ENCODE peak calls at places on chromosomes 13 and 19, in ten cellular contexts. A is dermis microvascular lymphatic vessel endothelial cell; G is GM04504; U is stimulated activated CD4-positive, alpha-beta T cell treated with anti-CD3 and anti-CD28 coated beads, Interleukin-1b, Interleukin-23, amount 100 ng/mL, for 1 hour; I is AG08396; R is stimulated activated CD8-positive, alpha-beta memory T cell treated with anti-CD3 and anti-CD28 coated beads, Interleukin-12 subunit alpha, Interleukin-12 subunit beta, amount 100 ng/mL, for 4 hours; K is glutamatergic neuron; L is SHP77; Y is anterior cingulate cortex; Z is lung. V is an unnamed sample.

GRCh38 chr19:19445911-19446361 is 40.5 kb downstream of the GATAD2A start:
- DNase-seq in Z (no peak), G (no peak), Y (no peak), R (no peak), A (no peak), L (no peak), U (no peak), K (no peak), I (no peak), V (no peak)

GRCh38 chr19:2212861-2213711 is 23.0 kb downstream of the PLEKHJ1 start:
- DNase-seq in Z (peak), G (no peak), I (no peak), K (no peak), U (no peak), Y (no peak), A (no peak), R (no peak), L (no peak), V (no peak)

GRCh38 chr19:7863157-7863970 is 10.8 kb downstream of the PRR36 start:
- DNase-seq in R (no peak), L (no peak), I (no peak), G (no peak), U (no peak), A (no peak), K (peak), Z (no peak), Y (no peak), V (no peak)

GRCh38 chr19:29528350-29528945 is 2.7 kb downstream of the VSTM2B start:
- DNase-seq in G (peak), U (no peak), A (peak), L (peak), I (peak), R (peak), Y (no peak), K (peak), Z (no peak), V (peak)

GRCh38 chr13:110415669-110416068 is 108.6 kb downstream of the COL4A2 start:
- DNase-seq in I (no peak), K (no peak), U (no peak), A (peak), R (no peak), Z (no peak), L (no peak), Y (no peak), G (no peak), V (no peak)

GRCh38 chr13:79194272-79194671 is 211.8 kb downstream of the RBM26 start:
- DNase-seq in Y (no peak), L (no peak), I (no peak), A (no peak), G (no peak), R (no peak), K (no peak), Z (no peak), U (no peak), V (no peak)

GRCh38 chr19:18321729-18322091 is 1.2 kb downstream of the LSM4 start:
- DNase-seq in U (no peak), I (peak), Z (no peak), A (no peak), G (no peak), Y (no peak), R (no peak), L (no peak), K (no peak), V (no peak)

GRCh38 chr19:566403-566802 is 6.0 kb upstream of the BSG start:
- DNase-seq in Y (no peak), G (no peak), I (no peak), Z (no peak), U (no peak), K (no peak), L (no peak), R (no peak), A (no peak), V (no peak)

GRCh38 chr19:53942001-53942786 is 20.5 kb upstream of the CACNG8 start:
- DNase-seq in Y (no peak), K (peak), A (peak), L (no peak), I (peak), Z (no peak), G (no peak), U (no peak), R (no peak), V (no peak)